ENCODE peak calls at places on chromosomes 7 and 10, in five cellular contexts. H is stimulated activated CD4-positive, alpha-beta T cell treated with anti-CD3 and anti-CD28 coated beads, Interleukin-1b, Interleukin-23, amount 100 ng/mL, for 1 hour; Q is left kidney; E is activated CD4-positive, alpha-beta T cell treated with anti-CD3 and anti-CD28 coated beads, Interleukin-2, amount 50 U/mL, for 48 hours; L is KG1. F is an unnamed sample.
A peak's percentile ranks its signal among the peaks of the same experiment; 100 is the strongest.

GRCh38 chr7:19110026-19110777 is 7.2 kb downstream of the TWIST1 start:
- DNase-seq in H (no peak), Q (no peak), E (no peak), L (no peak), F (no peak)

GRCh38 chr10:31278279-31278941 is 40.6 kb upstream of the ZEB1 start:
- DNase-seq in H (no peak), Q (no peak), E (no peak), L (no peak), F (no peak)

GRCh38 chr7:128203047-128203491 is 38.0 kb upstream of the LEP start:
- DNase-seq in H (no peak), Q (no peak), E (no peak), L (no peak), F (no peak)

GRCh38 chr10:70750156-70750703 is 34.9 kb downstream of the TBATA start:
- DNase-seq in H (no peak), Q (no peak), E (no peak), L (no peak), F (no peak)

GRCh38 chr7:100127866-100128601 is 1.3 kb downstream of the MBLAC1 start:
- DNase-seq in H (no peak), Q (peak; percentile 71), E (peak; percentile 36), L (no peak), F (no peak)

GRCh38 chr10:101840102-101840684 is 3.4 kb downstream of the KCNIP2 start:
- DNase-seq in H (no peak), Q (peak; percentile 57), E (peak; percentile 46), L (no peak), F (no peak)

GRCh38 chr10:77592946-77593636 is 44.5 kb downstream of the KCNMA1 start:
- DNase-seq in H (no peak), Q (no peak), E (no peak), L (no peak), F (no peak)

GRCh38 chr10:103451091-103451801 is 924 bp downstream of the CALHM2 start:
- DNase-seq in H (no peak), Q (peak; percentile 28), E (peak; percentile 63), L (no peak), F (peak; percentile 4)

GRCh38 chr10:102492983-102493382 is 9.5 kb downstream of the ACTR1A start:
- DNase-seq in H (no peak), Q (no peak), E (no peak), L (no peak), F (no peak)

GRCh38 chr7:88361357-88361756 is 54.7 kb upstream of the STEAP4 start:
- DNase-seq in H (no peak), Q (peak; percentile 93), E (no peak), L (no peak), F (no peak)

GRCh38 chr7:148715027-148715426 is 16.3 kb downstream of the CUL1 start:
- DNase-seq in H (no peak), Q (no peak), E (no peak), L (no peak), F (no peak)

GRCh38 chr10:133141963-133142350 is 18.1 kb upstream of the KNDC1 start:
- DNase-seq in H (no peak), Q (no peak), E (no peak), L (no peak), F (no peak)

GRCh38 chr10:7090529-7090928 is 320.3 kb downstream of the SFMBT2 start:
- DNase-seq in H (no peak), Q (peak; percentile 43), E (no peak), L (no peak), F (no peak)

GRCh38 chr10:61822781-61823230 is 78.7 kb upstream of the ARID5B start:
- DNase-seq in H (no peak), Q (no peak), E (no peak), L (no peak), F (no peak)

GRCh38 chr10:99779335-99779734 is 3.1 kb upstream of the ABCC2 start:
- DNase-seq in H (no peak), Q (peak; percentile 64), E (no peak), L (peak; percentile 44), F (peak; percentile 61)

GRCh38 chr7:154903083-154903731 is 99.7 kb downstream of the PAXIP1 start:
- DNase-seq in H (no peak), Q (peak; percentile 28), E (no peak), L (no peak), F (no peak)

GRCh38 chr7:128435311-128435654 is 20.4 kb upstream of the HILPDA start:
- DNase-seq in H (no peak), Q (no peak), E (no peak), L (no peak), F (no peak)

GRCh38 chr10:62047960-62048383 is 146.5 kb downstream of the ARID5B start:
- DNase-seq in H (no peak), Q (no peak), E (peak; percentile 68), L (no peak), F (no peak)